ENCODE peak calls at places on chromosomes 16 and 17, in six cellular contexts. Z, W, M, U, K and Y are unnamed samples.

GRCh38 chr17:39107141-39107540 is 44.3 kb downstream of the PLXDC1 start:
- DNase-seq in M (no peak), U (no peak), K (no peak), W (no peak), Z (no peak), Y (no peak)

GRCh38 chr17:79609175-79609589 is 1.7 kb downstream of the RBFOX3 start:
- DNase-seq in U (no peak), Z (no peak), W (no peak), K (no peak), M (no peak), Y (no peak)

GRCh38 chr17:29726721-29727252 is 104.1 kb upstream of the CORO6 start:
- DNase-seq in W (no peak), U (no peak), K (peak), Z (no peak), M (no peak), Y (peak)

GRCh38 chr16:86383488-86384262 is 126.7 kb upstream of the FOXF1 start:
- DNase-seq in M (no peak), U (no peak), K (peak), Z (no peak), W (peak), Y (no peak)

GRCh38 chr17:41553176-41553575 is 18.7 kb downstream of the KRT9 start:
- DNase-seq in K (no peak), U (no peak), Z (no peak), W (no peak), M (no peak), Y (no peak)

GRCh38 chr16:85983606-85984005 is 84.6 kb downstream of the IRF8 start:
- DNase-seq in K (no peak), U (no peak), Z (no peak), M (no peak), W (no peak), Y (no peak)

GRCh38 chr16:66832661-66833305 is 2.0 kb upstream of the NAE1 start:
- DNase-seq in M (no peak), W (no peak), K (no peak), U (no peak), Z (peak), Y (peak)

GRCh38 chr17:73359987-73360410 is 48.2 kb upstream of the CDC42EP4 start:
- DNase-seq in W (no peak), Z (no peak), U (no peak), M (peak), K (no peak), Y (peak)

GRCh38 chr16:51577621-51578303 is 426.7 kb upstream of the SALL1 start:
- DNase-seq in M (no peak), Z (no peak), K (no peak), W (no peak), U (no peak), Y (no peak)

GRCh38 chr17:59848778-59849177 is 44.0 kb downstream of the TUBD1 start:
- DNase-seq in K (no peak), M (no peak), Z (peak), W (no peak), U (no peak), Y (peak)

GRCh38 chr16:12024429-12024828 is 47.9 kb downstream of the SNX29 start:
- DNase-seq in W (no peak), M (no peak), K (no peak), U (no peak), Z (no peak), Y (peak)

GRCh38 chr17:46770818-46771600 is 47.5 kb downstream of the WNT3 start:
- DNase-seq in W (no peak), Z (peak), U (no peak), M (no peak), K (no peak), Y (peak)

GRCh38 chr16:81608515-81609209 is 164.1 kb downstream of the CMIP start:
- DNase-seq in K (no peak), W (no peak), M (no peak), Z (peak), U (no peak), Y (no peak)

GRCh38 chr17:17570207-17570797 is 21.2 kb downstream of the PEMT start:
- DNase-seq in Z (no peak), U (no peak), W (no peak), K (no peak), M (peak), Y (peak)

GRCh38 chr17:67385122-67385988 is 8.3 kb downstream of the PITPNC1 start:
- DNase-seq in U (no peak), W (no peak), K (no peak), Z (no peak), M (no peak), Y (no peak)

GRCh38 chr17:55661359-55661758 is 61.3 kb downstream of the TMEM100 start:
- DNase-seq in W (no peak), K (no peak), U (no peak), M (no peak), Z (peak), Y (no peak)

GRCh38 chr16:86048882-86049585 is 150.1 kb downstream of the IRF8 start:
- DNase-seq in K (no peak), M (peak), U (no peak), W (no peak), Z (no peak), Y (no peak)

GRCh38 chr17:75131278-75132017 is at the start of gene NT5C:
- DNase-seq in W (peak), K (peak), M (peak), U (peak), Z (peak), Y (peak)

GRCh38 chr17:40355804-40356758 is 8.5 kb downstream of the GJD3 start:
- DNase-seq in M (no peak), W (no peak), U (no peak), Z (no peak), K (no peak), Y (no peak)

GRCh38 chr16:80100186-80100585 is 440.6 kb upstream of the DYNLRB2 start:
- DNase-seq in W (no peak), U (no peak), Z (no peak), K (no peak), M (no peak), Y (no peak)

GRCh38 chr17:11459780-11460426 is 138.4 kb upstream of the DNAH9 start:
- DNase-seq in U (no peak), Z (no peak), K (no peak), W (no peak), M (no peak), Y (no peak)

GRCh38 chr17:6755281-6755680 is 565 bp upstream of the XAF1 start:
- DNase-seq in K (no peak), U (no peak), Z (peak), M (no peak), W (no peak), Y (no peak)

GRCh38 chr17:44375196-44376017 is 11.8 kb upstream of the FAM171A2 start:
- DNase-seq in Z (no peak), K (no peak), W (no peak), U (no peak), M (peak), Y (no peak)

GRCh38 chr17:40453881-40454630 is 10.8 kb downstream of the IGFBP4 start:
- DNase-seq in U (no peak), W (no peak), K (no peak), Z (no peak), M (no peak), Y (no peak)

GRCh38 chr17:35372846-35373531 is 432 bp downstream of the SLFN11 start:
- DNase-seq in U (peak), W (no peak), M (peak), Z (peak), K (peak), Y (peak)

GRCh38 chr16:84504420-84505248 is at the start of gene MEAK7:
- DNase-seq in M (peak), W (peak), K (peak), U (peak), Z (peak), Y (peak)

GRCh38 chr17:7897090-7897489 is 8.5 kb downstream of the CHD3 start:
- DNase-seq in K (no peak), M (no peak), Z (no peak), W (no peak), U (no peak), Y (peak)

GRCh38 chr17:82863941-82864720 is 24.3 kb upstream of the ZNF750 start:
- DNase-seq in M (no peak), W (peak), Z (peak), K (peak), U (peak), Y (peak)

GRCh38 chr17:79988163-79988971 is 47.3 kb downstream of the TBC1D16 start:
- DNase-seq in Z (peak), M (no peak), W (peak), K (peak), U (no peak), Y (peak)

GRCh38 chr17:31738488-31738887 is 120.6 kb downstream of the COPRS start:
- DNase-seq in K (no peak), U (no peak), W (no peak), Z (no peak), M (no peak), Y (no peak)